ENCODE peak calls at places on chromosomes 4 and X, in seven cellular contexts. T is nephron progenitor cell, I is mammary epithelial cell, M is endothelial cell, G is H7, C is GDM1, X is IMR-90. R is an unnamed sample.

GRCh38 chr4:85779165-85779564 is 304.2 kb downstream of the ARHGAP24 start:
- DNase-seq in T (no peak), I (no peak), M (no peak), G (no peak), C (no peak), X (peak), R (no peak)

GRCh38 chr4:17698116-17698515 is 83.3 kb downstream of the FAM184B start:
- DNase-seq in T (no peak), I (no peak), M (no peak), G (no peak), C (no peak), X (no peak), R (no peak)

GRCh38 chr4:88646528-88647280 is 50.9 kb downstream of the NAP1L5 start:
- DNase-seq in T (no peak), I (peak), M (no peak), G (peak), C (no peak), X (no peak), R (peak)

GRCh38 chr4:128556756-128557155 is 252.7 kb upstream of the JADE1 start:
- DNase-seq in T (no peak), I (no peak), M (no peak), G (no peak), C (no peak), X (no peak), R (no peak)

GRCh38 chrX:40952855-40953254 is 132.4 kb upstream of the USP9X start:
- DNase-seq in T (no peak), I (no peak), M (no peak), G (no peak), C (peak), X (peak), R (no peak)

GRCh38 chr4:83599183-83599582 is 63.3 kb downstream of the GPAT3 start:
- DNase-seq in T (no peak), I (peak), M (no peak), G (no peak), C (no peak), X (peak), R (peak)

GRCh38 chr4:159188646-159189045 is 85.8 kb downstream of the RAPGEF2 start:
- DNase-seq in T (no peak), I (no peak), M (no peak), G (no peak), C (no peak), X (no peak), R (no peak)

GRCh38 chr4:617644-618330 is 7.6 kb upstream of the PDE6B start:
- DNase-seq in T (no peak), I (peak), M (no peak), G (peak), C (no peak), X (no peak), R (peak)

GRCh38 chr4:141636077-141636770 is at the start of gene IL15:
- DNase-seq in T (peak), I (peak), M (peak), G (peak), C (no peak), X (peak), R (peak)

GRCh38 chr4:33649015-33649414 is 2595.3 kb downstream of the ARAP2 start:
- DNase-seq in T (no peak), I (peak), M (peak), G (peak), C (no peak), X (peak), R (peak)

GRCh38 chr4:3756343-3757059 is 9.7 kb upstream of the ADRA2C start:
- DNase-seq in T (no peak), I (no peak), M (no peak), G (peak), C (no peak), X (no peak), R (peak)

GRCh38 chrX:87805829-87806490 is 288.4 kb downstream of the KLHL4 start:
- DNase-seq in T (no peak), I (no peak), M (no peak), G (no peak), C (no peak), X (no peak), R (peak)

GRCh38 chr4:38728651-38729141 is 54.1 kb downstream of the TLR10 start:
- DNase-seq in T (no peak), I (peak), M (no peak), G (peak), C (no peak), X (no peak), R (peak)

GRCh38 chr4:8846864-8847263 is 24.8 kb downstream of the HMX1 start:
- DNase-seq in T (no peak), I (no peak), M (no peak), G (no peak), C (no peak), X (no peak), R (no peak)

GRCh38 chr4:55546633-55547460 is at the start of gene CLOCK:
- DNase-seq in T (peak), I (peak), M (peak), G (peak), C (peak), X (peak), R (peak)

R was measured in GM23338.